ENCODE peak calls at places on chromosomes 3 and 15, in seven cellular contexts. A is fibroblast of lung; H is IMR-90; M is neural crest cell; L is CD4-positive, alpha-beta T cell; V is transverse colon; R is mammary epithelial cell. Z is an unnamed sample.

GRCh38 chr3:45143673-45144670 is 2.2 kb downstream of the CDCP1 start:
- DNase-seq in R (no peak), A (peak; percentile 75), V (no peak), L (no peak), H (no peak), M (no peak), Z (no peak)

GRCh38 chr3:50551293-50552057 is 16.1 kb downstream of the C3orf18 start:
- DNase-seq in M (no peak), A (no peak), V (no peak), L (no peak), R (no peak), H (no peak), Z (no peak)

GRCh38 chr3:131081224-131081623 is 54.5 kb downstream of the NEK11 start:
- DNase-seq in V (no peak), A (peak; percentile 45), H (no peak), R (no peak), L (no peak), M (no peak), Z (no peak)

GRCh38 chr3:146817705-146818104 is 212.6 kb upstream of the PLSCR5 start:
- DNase-seq in A (peak; percentile 45), L (no peak), R (no peak), H (peak; percentile 16), M (no peak), V (no peak), Z (no peak)

GRCh38 chr3:183518446-183519185 is 36.9 kb downstream of the KLHL6 start:
- DNase-seq in M (peak; percentile 34), R (no peak), A (no peak), H (no peak), V (no peak), L (no peak), Z (no peak)

GRCh38 chr3:171446801-171447578 is 13.2 kb downstream of the TNIK start:
- DNase-seq in H (peak; percentile 93), V (no peak), L (no peak), A (peak; percentile 91), M (no peak), R (peak; percentile 84), Z (no peak)

GRCh38 chr3:13890377-13891016 is 10.6 kb upstream of the WNT7A start:
- DNase-seq in A (no peak), V (no peak), L (peak; percentile 68), R (peak; percentile 61), H (no peak), M (no peak), Z (no peak)

GRCh38 chr15:73968461-73968860 is 23.6 kb downstream of the STOML1 start:
- DNase-seq in L (no peak), A (no peak), V (no peak), R (no peak), H (no peak), M (no peak), Z (no peak)

GRCh38 chr15:31482122-31482922 is 155.7 kb downstream of the KLF13 start:
- DNase-seq in M (no peak), L (no peak), H (no peak), R (no peak), V (no peak), A (no peak), Z (no peak)

DNA sequence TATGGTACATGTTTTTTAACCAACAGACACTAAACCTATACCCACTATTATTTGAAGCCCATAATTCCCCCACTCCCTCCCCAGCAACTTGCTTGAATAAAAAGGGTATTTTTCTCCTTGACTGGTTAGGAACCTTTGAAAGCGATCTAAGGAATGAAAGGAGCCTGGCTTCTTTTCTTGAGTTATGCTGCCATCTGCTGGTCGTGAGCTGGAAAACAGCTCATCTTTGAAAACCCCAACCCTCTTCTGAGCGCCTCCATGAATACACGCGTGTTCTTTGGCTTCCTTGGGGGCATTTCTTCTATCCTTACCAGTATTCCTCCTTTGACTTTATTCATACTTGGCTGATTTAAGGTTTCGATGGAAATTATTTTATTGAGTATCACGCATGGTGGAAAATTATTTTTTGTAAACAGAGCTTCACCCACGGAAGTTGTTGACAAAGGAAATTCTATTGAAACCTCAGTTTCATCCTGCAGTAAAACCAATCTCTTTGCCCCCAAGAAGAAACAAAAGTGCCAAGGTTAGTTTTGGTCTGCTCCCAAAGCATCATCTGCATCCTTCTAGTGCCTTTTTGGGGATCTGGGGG is 171.6 kb downstream of the SV2B start:
- DNase-seq in R (peak; percentile 42), A (peak; percentile 44), M (peak; percentile 72), V (peak; percentile 57), H (peak; percentile 65), L (peak; percentile 53), Z (peak; percentile 73)
- TF ChIP-seq CTCF in R (peak; percentile 81), A (peak; percentile 75), M (peak; percentile 93), V (peak; percentile 68), H (peak; percentile 85), L (peak; percentile 82), Z (peak; percentile 84)

DNA sequence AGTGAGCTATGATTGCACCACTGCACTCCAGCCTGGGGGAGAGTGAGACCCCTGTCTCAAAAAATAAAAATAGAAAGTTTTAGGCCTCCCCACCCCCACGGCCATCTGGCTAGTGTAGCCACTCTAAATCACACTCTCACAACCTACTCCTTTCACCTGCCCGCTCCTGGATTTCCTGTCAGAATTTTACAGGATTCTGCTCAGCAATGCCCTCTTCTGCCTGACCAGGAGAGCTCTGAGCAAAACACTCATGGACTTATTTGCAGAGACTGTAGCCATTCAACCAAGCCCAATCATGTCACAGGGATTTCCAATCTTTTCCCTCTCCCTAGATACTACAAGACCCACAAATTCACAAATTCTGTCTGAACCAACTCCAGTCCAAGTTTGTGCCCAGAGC is 242.6 kb upstream of the TPRG1 start:
- DNase-seq in R (peak; percentile 21), M (no peak), V (no peak), A (peak; percentile 16), H (no peak), L (no peak), Z (no peak)
- TF ChIP-seq CTCF in R (peak; percentile 55), M (no peak), V (peak; percentile 36), A (peak; percentile 19), H (no peak), L (no peak), Z (no peak)

GRCh38 chr3:49132437-49133225 is at the start of gene LAMB2:
- DNase-seq in H (peak; percentile 74), M (peak; percentile 65), A (peak; percentile 86), R (peak; percentile 76), V (peak; percentile 79), L (no peak), Z (peak; percentile 75)
- TF ChIP-seq CTCF in H (no peak), M (peak; percentile 17), A (peak; percentile 20), R (peak; percentile 36), V (no peak), L (no peak), Z (no peak)

GRCh38 chr3:152905631-152906030 is 70.7 kb downstream of the P2RY1 start:
- DNase-seq in L (no peak), A (no peak), M (no peak), H (no peak), R (no peak), V (no peak), Z (no peak)

GRCh38 chr3:152910966-152911365 is 76.0 kb downstream of the P2RY1 start:
- DNase-seq in L (no peak), V (no peak), M (no peak), R (peak; percentile 2), A (no peak), H (no peak), Z (no peak)

GRCh38 chr3:152915695-152916094 is 80.8 kb downstream of the P2RY1 start:
- DNase-seq in A (no peak), L (no peak), H (no peak), V (no peak), R (no peak), M (no peak), Z (no peak)

GRCh38 chr3:152909180-152909883 is 74.4 kb downstream of the P2RY1 start:
- DNase-seq in M (no peak), V (no peak), R (no peak), A (peak; percentile 43), H (peak; percentile 0), L (no peak), Z (no peak)

DNA sequence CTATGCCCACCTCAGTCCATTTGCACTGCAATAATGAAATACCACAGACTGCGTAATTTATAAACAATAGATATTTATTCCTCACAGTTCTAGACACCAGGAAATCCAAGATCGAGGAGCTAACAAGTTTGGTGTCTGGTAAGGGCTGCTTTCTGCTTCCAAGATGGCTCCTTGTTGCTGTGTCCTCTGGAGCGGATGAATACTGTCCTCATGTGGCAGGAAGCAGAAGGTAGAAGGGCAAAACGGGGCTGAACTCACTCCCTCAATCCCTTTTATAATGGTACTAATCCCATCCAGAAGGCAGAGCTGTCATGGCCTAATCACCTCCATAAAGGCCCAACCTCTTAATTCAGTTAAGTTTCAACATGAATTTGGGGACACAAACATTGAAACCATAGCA is 75.3 kb downstream of the P2RY1 start:
- DNase-seq in R (no peak), M (no peak), V (no peak), L (no peak), H (no peak), A (no peak), Z (no peak)
- TF ChIP-seq CTCF in R (peak; percentile 39), M (no peak), V (no peak), L (no peak), H (no peak), A (no peak), Z (no peak)

GRCh38 chr3:12186046-12186445 is 27.3 kb upstream of the TIMP4 start:
- DNase-seq in L (no peak), M (no peak), V (no peak), R (no peak), H (no peak), A (no peak), Z (no peak)

GRCh38 chr3:12186515-12187286 is 28.0 kb upstream of the TIMP4 start:
- DNase-seq in L (no peak), A (no peak), M (no peak), R (no peak), H (no peak), V (no peak), Z (no peak)

GRCh38 chr3:12184541-12184940 is 25.8 kb upstream of the TIMP4 start:
- DNase-seq in R (no peak), L (no peak), M (no peak), A (no peak), H (no peak), V (no peak), Z (no peak)

GRCh38 chr3:12182687-12183441 is 24.2 kb upstream of the TIMP4 start:
- DNase-seq in R (no peak), M (no peak), H (no peak), A (no peak), V (no peak), L (no peak), Z (no peak)

GRCh38 chr3:12185172-12185710 is 26.5 kb upstream of the TIMP4 start:
- DNase-seq in V (no peak), H (no peak), R (no peak), A (no peak), M (no peak), L (no peak), Z (no peak)
- TF ChIP-seq CTCF in V (no peak), H (no peak), R (no peak), A (no peak), M (no peak), L (no peak), Z (no peak)

GRCh38 chr15:68631621-68632051 is 52.8 kb downstream of the CORO2B start:
- DNase-seq in A (no peak), M (no peak), L (no peak), R (no peak), H (no peak), V (no peak), Z (no peak)
- TF ChIP-seq CTCF in A (no peak), M (no peak), L (no peak), R (no peak), H (no peak), V (no peak), Z (no peak)

GRCh38 chr3:10232138-10232537 is 16.1 kb upstream of the TATDN2 start:
- DNase-seq in L (no peak), M (no peak), H (no peak), R (no peak), V (no peak), A (no peak), Z (no peak)
- TF ChIP-seq CTCF in L (no peak), M (no peak), H (no peak), R (no peak), V (no peak), A (no peak), Z (no peak)

Z was measured in mesothelial cell of epicardium.